ENCODE peak calls at places on chromosome 11, in nine cellular contexts. G is DMS153; T is MV-4-11; K is cerebellum; U is CD4-positive, alpha-beta memory T cell; D is stimulated activated naive CD8-positive, alpha-beta T cell treated with anti-CD3 and anti-CD28 coated beads, Interleukin-15, Interleukin-2, amounts not matched to agents 100 U/mL and 50 U/mL, for 24 hours; B is EL; A is fibroblast of the aortic adventitia; E is hippocampal formation. M is an unnamed sample.
A peak's percentile ranks its signal among the peaks of the same experiment; 100 is the strongest.

GRCh38 chr11:120566176-120566575 is 54.6 kb downstream of the GRIK4 start:
- DNase-seq in D (no peak), E (no peak), B (peak; percentile 41), G (no peak), T (no peak), A (no peak), U (no peak), K (no peak), M (peak; percentile 36)

GRCh38 chr11:90805172-90805571 is 582.3 kb upstream of the CHORDC1 start:
- DNase-seq in G (no peak), B (no peak), D (no peak), U (no peak), K (no peak), A (no peak), E (no peak), T (no peak), M (no peak)

GRCh38 chr11:61682093-61682732 is 2.0 kb downstream of the DAGLA start:
- DNase-seq in A (no peak), U (no peak), G (peak; percentile 38), B (peak; percentile 43), E (no peak), K (no peak), T (no peak), D (no peak), M (peak; percentile 70)

GRCh38 chr11:58494096-58494495 is 13.8 kb downstream of the OR5B21 start:
- DNase-seq in A (peak; percentile 63), U (no peak), D (no peak), G (no peak), T (no peak), B (peak; percentile 40), E (no peak), K (no peak), M (no peak)

GRCh38 chr11:5291207-5291838 is 10.4 kb downstream of the OR51B4 start:
- DNase-seq in B (peak; percentile 55), D (no peak), U (no peak), A (peak; percentile 57), T (peak; percentile 0), E (no peak), G (no peak), K (no peak), M (peak; percentile 17)

GRCh38 chr11:10407749-10408472 is 47.2 kb upstream of the AMPD3 start:
- DNase-seq in B (no peak), U (no peak), T (no peak), E (no peak), G (no peak), A (no peak), K (no peak), D (no peak), M (no peak)

GRCh38 chr11:126816655-126817054 is 183.9 kb downstream of the KIRREL3 start:
- DNase-seq in E (no peak), B (peak; percentile 34), U (no peak), G (peak; percentile 87), A (no peak), K (no peak), T (peak; percentile 42), D (no peak), M (no peak)

GRCh38 chr11:363948-364761 is 5.1 kb upstream of the B4GALNT4 start:
- DNase-seq in K (no peak), D (peak; percentile 59), E (no peak), T (no peak), B (peak; percentile 61), A (peak; percentile 25), U (peak; percentile 71), G (peak; percentile 44), M (peak; percentile 85)

GRCh38 chr11:19794161-19794560 is 81.5 kb downstream of the NAV2 start:
- DNase-seq in K (no peak), A (no peak), T (peak; percentile 21), E (no peak), U (no peak), B (no peak), G (no peak), D (no peak), M (no peak)

GRCh38 chr11:36817336-36817965 is 219.4 kb upstream of the RAG2 start:
- DNase-seq in E (no peak), A (peak; percentile 9), T (peak; percentile 26), B (peak; percentile 6), D (no peak), U (no peak), G (no peak), K (no peak), M (no peak)

GRCh38 chr11:113906038-113906437 is 1.4 kb downstream of the HTR3B start:
- DNase-seq in A (peak; percentile 22), G (peak; percentile 87), K (no peak), D (no peak), T (peak; percentile 3), U (no peak), E (no peak), B (peak; percentile 23), M (peak; percentile 79)

GRCh38 chr11:11415786-11416390 is 62.8 kb upstream of the CSNK2A3 start:
- DNase-seq in A (peak; percentile 26), G (no peak), U (no peak), D (no peak), K (no peak), E (no peak), B (no peak), T (no peak), M (no peak)

GRCh38 chr11:15893080-15893492 is 463.3 kb downstream of the SOX6 start:
- DNase-seq in G (peak; percentile 26), D (no peak), U (no peak), K (no peak), T (peak; percentile 31), E (no peak), B (peak; percentile 90), A (peak; percentile 67), M (no peak)

GRCh38 chr11:105573091-105573490 is 36.8 kb upstream of the GRIA4 start:
- DNase-seq in K (no peak), D (no peak), A (no peak), T (no peak), G (no peak), E (no peak), B (no peak), U (no peak), M (no peak)

GRCh38 chr11:128155590-128155989 is 431.8 kb downstream of the ETS1 start:
- DNase-seq in K (no peak), T (no peak), G (no peak), B (no peak), D (no peak), E (no peak), U (no peak), A (no peak), M (no peak)

GRCh38 chr11:12702999-12703453 is 28.8 kb downstream of the TEAD1 start:
- DNase-seq in D (no peak), A (no peak), U (no peak), K (no peak), E (no peak), G (no peak), B (peak; percentile 66), T (no peak), M (no peak)

GRCh38 chr11:56624661-56625110 is 10.0 kb upstream of the OR5M1 start:
- DNase-seq in K (no peak), B (peak; percentile 38), D (no peak), T (peak; percentile 48), A (peak; percentile 42), G (peak; percentile 1), E (no peak), U (no peak), M (peak; percentile 36)

GRCh38 chr11:67648140-67648795 is 2.3 kb downstream of the ACY3 start:
- DNase-seq in T (peak; percentile 40), A (no peak), K (no peak), B (no peak), D (peak; percentile 67), E (no peak), U (peak; percentile 30), G (no peak), M (peak; percentile 66)

GRCh38 chr11:8722809-8723208 is 40.2 kb downstream of the RPL27A start:
- DNase-seq in G (no peak), T (no peak), K (no peak), D (no peak), U (no peak), E (no peak), A (no peak), B (no peak), M (no peak)

GRCh38 chr11:78350646-78351165 is 66.9 kb downstream of the GAB2 start:
- DNase-seq in E (peak; percentile 36), G (no peak), A (peak; percentile 75), K (no peak), D (no peak), B (peak; percentile 37), T (peak; percentile 96), U (no peak), M (no peak)

GRCh38 chr11:34844466-34845112 is 71.6 kb downstream of the APIP start:
- DNase-seq in E (no peak), A (no peak), T (no peak), K (no peak), U (no peak), D (no peak), G (no peak), B (no peak), M (no peak)

GRCh38 chr11:114846040-114846791 is 167.9 kb downstream of the NXPE2 start:
- DNase-seq in U (no peak), E (peak; percentile 40), B (no peak), K (peak; percentile 69), D (no peak), G (peak; percentile 26), A (no peak), T (peak; percentile 24), M (peak; percentile 25)

GRCh38 chr11:11916981-11917399 is 75.2 kb downstream of the USP47 start:
- DNase-seq in K (no peak), U (no peak), B (peak; percentile 86), T (no peak), E (no peak), G (no peak), D (no peak), A (peak; percentile 91), M (no peak)

GRCh38 chr11:125624756-125625213 is at the start of gene CHEK1:
- DNase-seq in A (no peak), K (no peak), U (no peak), T (no peak), D (no peak), B (no peak), E (no peak), G (no peak), M (no peak)

GRCh38 chr11:17796154-17796553 is 61.6 kb downstream of the KCNC1 start:
- DNase-seq in G (no peak), T (no peak), E (no peak), D (no peak), A (no peak), B (no peak), K (no peak), U (no peak), M (no peak)

GRCh38 chr11:45928535-45929215 is 6.2 kb downstream of the LARGE2 start:
- DNase-seq in E (no peak), A (no peak), U (no peak), D (no peak), K (no peak), B (no peak), T (no peak), G (no peak), M (peak; percentile 74)

GRCh38 chr11:78536933-78537332 is 37.7 kb downstream of the NARS2 start:
- DNase-seq in D (no peak), G (no peak), A (no peak), U (no peak), K (no peak), B (no peak), E (no peak), T (no peak), M (no peak)

GRCh38 chr11:133929401-133930052 is 27.2 kb downstream of the IGSF9B start:
- DNase-seq in K (no peak), G (no peak), E (no peak), D (no peak), A (no peak), B (no peak), U (no peak), T (no peak), M (no peak)

GRCh38 chr11:105912666-105913065 is 109.4 kb downstream of the MSANTD4 start:
- DNase-seq in A (no peak), D (no peak), T (no peak), B (no peak), U (no peak), E (no peak), K (no peak), G (no peak), M (no peak)

GRCh38 chr11:3091846-3092602 is 34.8 kb upstream of the CARS1 start:
- DNase-seq in D (peak; percentile 76), B (peak; percentile 58), U (peak; percentile 72), K (peak; percentile 76), E (peak; percentile 66), T (peak; percentile 60), G (peak; percentile 52), A (peak; percentile 48), M (peak; percentile 92)

M was measured in Caco-2.